ENCODE peak calls at places on chromosome 15, in four cellular contexts. One of them, this sample, is unnamed.

GRCh38 chr15:65132841-65133549 is 613 bp downstream of the PDCD7 start:
- DNase-seq in iPS DF 6.9: no peak
- DNase-seq in activated effector memory CD4-positive, alpha-beta T cell treated with anti-CD3 and anti-CD28 coated beads, Interleukin-2, amount 50 U/mL, for 16 hours: peak
- DNase-seq in amniotic stem cell: no peak
- DNase-seq in this sample: no peak

GRCh38 chr15:65033659-65034269 is 4.3 kb upstream of the MTFMT start:
- DNase-seq in iPS DF 6.9: no peak
- DNase-seq in activated effector memory CD4-positive, alpha-beta T cell treated with anti-CD3 and anti-CD28 coated beads, Interleukin-2, amount 50 U/mL, for 16 hours: no peak
- DNase-seq in amniotic stem cell: peak
- DNase-seq in this sample: no peak

GRCh38 chr15:82799183-82799841 is 6.6 kb downstream of the FSD2 start:
- DNase-seq in iPS DF 6.9: no peak
- DNase-seq in activated effector memory CD4-positive, alpha-beta T cell treated with anti-CD3 and anti-CD28 coated beads, Interleukin-2, amount 50 U/mL, for 16 hours: no peak
- DNase-seq in amniotic stem cell: no peak
- DNase-seq in this sample: no peak

GRCh38 chr15:90813796-90814192 is 54.6 kb upstream of the FURIN start:
- DNase-seq in iPS DF 6.9: no peak
- DNase-seq in activated effector memory CD4-positive, alpha-beta T cell treated with anti-CD3 and anti-CD28 coated beads, Interleukin-2, amount 50 U/mL, for 16 hours: no peak
- DNase-seq in amniotic stem cell: no peak
- DNase-seq in this sample: no peak

GRCh38 chr15:84598993-84599392 is 1.8 kb upstream of the ZSCAN2 start:
- DNase-seq in iPS DF 6.9: no peak
- DNase-seq in activated effector memory CD4-positive, alpha-beta T cell treated with anti-CD3 and anti-CD28 coated beads, Interleukin-2, amount 50 U/mL, for 16 hours: peak
- DNase-seq in amniotic stem cell: no peak
- DNase-seq in this sample: peak

GRCh38 chr15:73873889-73874511 is 636 bp downstream of the TBC1D21 start:
- DNase-seq in iPS DF 6.9: peak
- DNase-seq in activated effector memory CD4-positive, alpha-beta T cell treated with anti-CD3 and anti-CD28 coated beads, Interleukin-2, amount 50 U/mL, for 16 hours: peak
- DNase-seq in amniotic stem cell: peak
- DNase-seq in this sample: no peak

GRCh38 chr15:76470691-76471090 is 134.1 kb downstream of the ISL2 start:
- DNase-seq in iPS DF 6.9: no peak
- DNase-seq in activated effector memory CD4-positive, alpha-beta T cell treated with anti-CD3 and anti-CD28 coated beads, Interleukin-2, amount 50 U/mL, for 16 hours: no peak
- DNase-seq in amniotic stem cell: no peak
- DNase-seq in this sample: no peak

GRCh38 chr15:77796046-77796729 is 163.5 kb upstream of the LINGO1 start:
- DNase-seq in iPS DF 6.9: no peak
- DNase-seq in activated effector memory CD4-positive, alpha-beta T cell treated with anti-CD3 and anti-CD28 coated beads, Interleukin-2, amount 50 U/mL, for 16 hours: no peak
- DNase-seq in amniotic stem cell: no peak
- DNase-seq in this sample: no peak

GRCh38 chr15:89129123-89129815 is 41.0 kb downstream of the ABHD2 start:
- DNase-seq in iPS DF 6.9: peak
- DNase-seq in activated effector memory CD4-positive, alpha-beta T cell treated with anti-CD3 and anti-CD28 coated beads, Interleukin-2, amount 50 U/mL, for 16 hours: peak
- DNase-seq in amniotic stem cell: no peak
- DNase-seq in this sample: no peak

GRCh38 chr15:31352283-31352880 is 25.7 kb downstream of the KLF13 start:
- DNase-seq in iPS DF 6.9: no peak
- DNase-seq in activated effector memory CD4-positive, alpha-beta T cell treated with anti-CD3 and anti-CD28 coated beads, Interleukin-2, amount 50 U/mL, for 16 hours: peak
- DNase-seq in amniotic stem cell: no peak
- DNase-seq in this sample: no peak

GRCh38 chr15:101184830-101185229 is 67.0 kb downstream of the CHSY1 start:
- DNase-seq in iPS DF 6.9: no peak
- DNase-seq in activated effector memory CD4-positive, alpha-beta T cell treated with anti-CD3 and anti-CD28 coated beads, Interleukin-2, amount 50 U/mL, for 16 hours: peak
- DNase-seq in amniotic stem cell: no peak
- DNase-seq in this sample: no peak

GRCh38 chr15:40295870-40296560 is 11.7 kb downstream of the PLCB2 start:
- DNase-seq in iPS DF 6.9: no peak
- DNase-seq in activated effector memory CD4-positive, alpha-beta T cell treated with anti-CD3 and anti-CD28 coated beads, Interleukin-2, amount 50 U/mL, for 16 hours: no peak
- DNase-seq in amniotic stem cell: no peak
- DNase-seq in this sample: no peak

GRCh38 chr15:60460931-60461330 is 18.0 kb downstream of the ICE2 start:
- DNase-seq in iPS DF 6.9: no peak
- DNase-seq in activated effector memory CD4-positive, alpha-beta T cell treated with anti-CD3 and anti-CD28 coated beads, Interleukin-2, amount 50 U/mL, for 16 hours: no peak
- DNase-seq in amniotic stem cell: no peak
- DNase-seq in this sample: no peak

GRCh38 chr15:61996056-61996635 is 64.1 kb downstream of the VPS13C start:
- DNase-seq in iPS DF 6.9: no peak
- DNase-seq in activated effector memory CD4-positive, alpha-beta T cell treated with anti-CD3 and anti-CD28 coated beads, Interleukin-2, amount 50 U/mL, for 16 hours: no peak
- DNase-seq in amniotic stem cell: no peak
- DNase-seq in this sample: no peak

GRCh38 chr15:95266481-95267061 is 1035.2 kb downstream of the MCTP2 start:
- DNase-seq in iPS DF 6.9: no peak
- DNase-seq in activated effector memory CD4-positive, alpha-beta T cell treated with anti-CD3 and anti-CD28 coated beads, Interleukin-2, amount 50 U/mL, for 16 hours: no peak
- DNase-seq in amniotic stem cell: no peak
- DNase-seq in this sample: no peak

GRCh38 chr15:29695486-29696167 is 126.6 kb downstream of the TJP1 start:
- DNase-seq in iPS DF 6.9: no peak
- DNase-seq in activated effector memory CD4-positive, alpha-beta T cell treated with anti-CD3 and anti-CD28 coated beads, Interleukin-2, amount 50 U/mL, for 16 hours: no peak
- DNase-seq in amniotic stem cell: no peak
- DNase-seq in this sample: no peak

GRCh38 chr15:77907824-77908751 is 169.4 kb downstream of the TBC1D2B start:
- DNase-seq in iPS DF 6.9: no peak
- DNase-seq in activated effector memory CD4-positive, alpha-beta T cell treated with anti-CD3 and anti-CD28 coated beads, Interleukin-2, amount 50 U/mL, for 16 hours: peak
- DNase-seq in amniotic stem cell: no peak
- DNase-seq in this sample: peak

GRCh38 chr15:78148392-78149067 is 632 bp upstream of the IDH3A start:
- DNase-seq in iPS DF 6.9: no peak
- DNase-seq in activated effector memory CD4-positive, alpha-beta T cell treated with anti-CD3 and anti-CD28 coated beads, Interleukin-2, amount 50 U/mL, for 16 hours: no peak
- DNase-seq in amniotic stem cell: no peak
- DNase-seq in this sample: peak

GRCh38 chr15:23402140-23402539 is 44.9 kb downstream of the GOLGA6L2 start:
- DNase-seq in iPS DF 6.9: no peak
- DNase-seq in activated effector memory CD4-positive, alpha-beta T cell treated with anti-CD3 and anti-CD28 coated beads, Interleukin-2, amount 50 U/mL, for 16 hours: no peak
- DNase-seq in amniotic stem cell: no peak
- DNase-seq in this sample: no peak

GRCh38 chr15:97875513-97876285 is 84.8 kb upstream of the ARRDC4 start:
- DNase-seq in iPS DF 6.9: no peak
- DNase-seq in activated effector memory CD4-positive, alpha-beta T cell treated with anti-CD3 and anti-CD28 coated beads, Interleukin-2, amount 50 U/mL, for 16 hours: no peak
- DNase-seq in amniotic stem cell: no peak
- DNase-seq in this sample: no peak

GRCh38 chr15:92429378-92430066 is 35.8 kb downstream of the ST8SIA2 start:
- DNase-seq in iPS DF 6.9: peak
- DNase-seq in activated effector memory CD4-positive, alpha-beta T cell treated with anti-CD3 and anti-CD28 coated beads, Interleukin-2, amount 50 U/mL, for 16 hours: peak
- DNase-seq in amniotic stem cell: peak
- DNase-seq in this sample: no peak

GRCh38 chr15:31352911-31353811 is 26.5 kb downstream of the KLF13 start:
- DNase-seq in iPS DF 6.9: no peak
- DNase-seq in activated effector memory CD4-positive, alpha-beta T cell treated with anti-CD3 and anti-CD28 coated beads, Interleukin-2, amount 50 U/mL, for 16 hours: peak
- DNase-seq in amniotic stem cell: peak
- DNase-seq in this sample: no peak

GRCh38 chr15:87976552-87976951 is 280.0 kb downstream of the NTRK3 start:
- DNase-seq in iPS DF 6.9: no peak
- DNase-seq in activated effector memory CD4-positive, alpha-beta T cell treated with anti-CD3 and anti-CD28 coated beads, Interleukin-2, amount 50 U/mL, for 16 hours: no peak
- DNase-seq in amniotic stem cell: no peak
- DNase-seq in this sample: no peak

GRCh38 chr15:40038267-40038653 is 721 bp downstream of the SRP14 start:
- DNase-seq in iPS DF 6.9: no peak
- DNase-seq in activated effector memory CD4-positive, alpha-beta T cell treated with anti-CD3 and anti-CD28 coated beads, Interleukin-2, amount 50 U/mL, for 16 hours: no peak
- DNase-seq in amniotic stem cell: no peak
- DNase-seq in this sample: no peak

GRCh38 chr15:66883322-66883911 is 181.4 kb downstream of the SMAD6 start:
- DNase-seq in iPS DF 6.9: peak
- DNase-seq in activated effector memory CD4-positive, alpha-beta T cell treated with anti-CD3 and anti-CD28 coated beads, Interleukin-2, amount 50 U/mL, for 16 hours: peak
- DNase-seq in amniotic stem cell: peak
- DNase-seq in this sample: peak

GRCh38 chr15:76347507-76348055 is 11.0 kb downstream of the ISL2 start:
- DNase-seq in iPS DF 6.9: no peak
- DNase-seq in activated effector memory CD4-positive, alpha-beta T cell treated with anti-CD3 and anti-CD28 coated beads, Interleukin-2, amount 50 U/mL, for 16 hours: no peak
- DNase-seq in amniotic stem cell: no peak
- DNase-seq in this sample: no peak

GRCh38 chr15:101451886-101452285 is 37.6 kb downstream of the PCSK6 start:
- DNase-seq in iPS DF 6.9: no peak
- DNase-seq in activated effector memory CD4-positive, alpha-beta T cell treated with anti-CD3 and anti-CD28 coated beads, Interleukin-2, amount 50 U/mL, for 16 hours: no peak
- DNase-seq in amniotic stem cell: no peak
- DNase-seq in this sample: no peak

GRCh38 chr15:100252359-100252758 is 89.4 kb downstream of the ADAMTS17 start:
- DNase-seq in iPS DF 6.9: no peak
- DNase-seq in activated effector memory CD4-positive, alpha-beta T cell treated with anti-CD3 and anti-CD28 coated beads, Interleukin-2, amount 50 U/mL, for 16 hours: peak
- DNase-seq in amniotic stem cell: no peak
- DNase-seq in this sample: peak

GRCh38 chr15:74460903-74461846 is at the start of gene UBL7:
- DNase-seq in iPS DF 6.9: peak
- DNase-seq in activated effector memory CD4-positive, alpha-beta T cell treated with anti-CD3 and anti-CD28 coated beads, Interleukin-2, amount 50 U/mL, for 16 hours: peak
- DNase-seq in amniotic stem cell: peak
- DNase-seq in this sample: peak

GRCh38 chr15:70775160-70775559 is 11.8 kb upstream of the UACA start:
- DNase-seq in iPS DF 6.9: no peak
- DNase-seq in activated effector memory CD4-positive, alpha-beta T cell treated with anti-CD3 and anti-CD28 coated beads, Interleukin-2, amount 50 U/mL, for 16 hours: no peak
- DNase-seq in amniotic stem cell: peak
- DNase-seq in this sample: no peak

GRCh38 chr15:89828324-89829145 is 13.9 kb upstream of the ANPEP start:
- DNase-seq in iPS DF 6.9: no peak
- DNase-seq in activated effector memory CD4-positive, alpha-beta T cell treated with anti-CD3 and anti-CD28 coated beads, Interleukin-2, amount 50 U/mL, for 16 hours: no peak
- DNase-seq in amniotic stem cell: no peak
- DNase-seq in this sample: no peak

GRCh38 chr15:58474741-58475323 is 43.0 kb downstream of the LIPC start:
- DNase-seq in iPS DF 6.9: no peak
- DNase-seq in activated effector memory CD4-positive, alpha-beta T cell treated with anti-CD3 and anti-CD28 coated beads, Interleukin-2, amount 50 U/mL, for 16 hours: no peak
- DNase-seq in amniotic stem cell: no peak
- DNase-seq in this sample: no peak

GRCh38 chr15:62976301-62976842 is 66.2 kb upstream of the TPM1 start:
- DNase-seq in iPS DF 6.9: no peak
- DNase-seq in activated effector memory CD4-positive, alpha-beta T cell treated with anti-CD3 and anti-CD28 coated beads, Interleukin-2, amount 50 U/mL, for 16 hours: no peak
- DNase-seq in amniotic stem cell: peak
- DNase-seq in this sample: no peak

This sample was measured in mesenteric fat pad.